ENCODE peak calls at places on chromosomes 1 and 21, in five cellular contexts. A, X, C, F and R are unnamed samples.

GRCh38 chr1:231013391-231014015 is 26.6 kb downstream of the FAM89A start:
- DNase-seq in X (no peak), F (no peak), A (no peak), C (no peak), R (no peak)

GRCh38 chr1:33818071-33818470 is 45.8 kb upstream of the HMGB4 start:
- DNase-seq in A (no peak), X (no peak), F (no peak), C (no peak), R (no peak)

GRCh38 chr1:115164940-115165718 is 75.8 kb upstream of the TSPAN2 start:
- DNase-seq in F (no peak), A (no peak), X (no peak), C (no peak), R (no peak)

GRCh38 chr1:247077768-247078314 is 770 bp downstream of the ZNF670 start:
- DNase-seq in X (peak), A (no peak), F (no peak), C (no peak), R (no peak)

GRCh38 chr1:52402860-52403240 is 1.4 kb downstream of the ORC1 start:
- DNase-seq in X (no peak), F (no peak), A (no peak), C (no peak), R (no peak)

GRCh38 chr1:151036356-151036755 is at the start of gene BNIPL:
- DNase-seq in X (no peak), A (no peak), C (no peak), F (no peak), R (no peak)

GRCh38 chr1:10415211-10415930 is 14.9 kb upstream of the CENPS start:
- DNase-seq in A (peak), F (no peak), X (no peak), C (no peak), R (no peak)

GRCh38 chr1:26496881-26497280 is 24.6 kb downstream of the HMGN2 start:
- DNase-seq in X (no peak), C (no peak), F (no peak), A (no peak), R (peak)

GRCh38 chr21:35120631-35121180 is 71.6 kb upstream of the RUNX1 start:
- DNase-seq in X (no peak), A (no peak), C (no peak), F (no peak), R (no peak)

GRCh38 chr1:160113407-160113806 is 2.2 kb upstream of the ATP1A2 start:
- DNase-seq in C (no peak), A (no peak), F (no peak), X (no peak), R (no peak)

GRCh38 chr1:169046671-169047070 is 59.8 kb upstream of the ATP1B1 start:
- DNase-seq in F (no peak), A (no peak), C (no peak), X (no peak), R (no peak)

GRCh38 chr1:158984386-158984785 is 25.3 kb upstream of the IFI16 start:
- DNase-seq in F (no peak), X (no peak), A (no peak), C (no peak), R (no peak)